ENCODE peak calls at places on chromosomes 4 and X, in ten cellular contexts. B, R, W, H, D, N, P, Q, X and U are unnamed samples.

GRCh38 chr4:151284534-151285245 is 7.7 kb downstream of the PRSS48 start:
- DNase-seq in D (no peak), N (no peak), B (no peak), Q (no peak), R (no peak), H (no peak), X (no peak), W (no peak), P (no peak), U (no peak)

GRCh38 chrX:63784902-63785692 is at the start of gene ARHGEF9:
- DNase-seq in W (peak), R (no peak), H (no peak), P (peak), X (peak), D (no peak), Q (peak), N (no peak), B (no peak), U (no peak)

GRCh38 chr4:119592708-119593298 is 35.8 kb downstream of the PDE5A start:
- DNase-seq in P (no peak), N (no peak), X (no peak), W (no peak), H (no peak), Q (no peak), D (no peak), R (no peak), B (no peak), U (no peak)

GRCh38 chr4:117154251-117154650 is 68.9 kb upstream of the TRAM1L1 start:
- DNase-seq in D (no peak), X (no peak), N (no peak), P (no peak), B (peak), R (no peak), W (no peak), Q (no peak), H (no peak), U (no peak)

GRCh38 chrX:53285591-53285990 is 4.2 kb upstream of the IQSEC2 start:
- DNase-seq in H (no peak), R (no peak), W (no peak), B (no peak), Q (no peak), N (no peak), X (no peak), D (no peak), P (no peak), U (no peak)

GRCh38 chrX:46587158-46587557 is 13.6 kb downstream of the CHST7 start:
- DNase-seq in D (no peak), P (no peak), N (no peak), B (no peak), R (peak), W (no peak), H (no peak), Q (no peak), X (peak), U (no peak)

GRCh38 chr4:82810171-82810570 is 11.6 kb upstream of the SCD5 start:
- DNase-seq in H (no peak), P (no peak), R (no peak), X (no peak), N (no peak), D (no peak), Q (no peak), B (no peak), W (no peak), U (no peak)

GRCh38 chr4:21304061-21304541 is 603.8 kb downstream of the PACRGL start:
- DNase-seq in Q (no peak), B (no peak), X (no peak), N (no peak), W (peak), H (no peak), R (no peak), P (no peak), D (no peak), U (no peak)

DNA sequence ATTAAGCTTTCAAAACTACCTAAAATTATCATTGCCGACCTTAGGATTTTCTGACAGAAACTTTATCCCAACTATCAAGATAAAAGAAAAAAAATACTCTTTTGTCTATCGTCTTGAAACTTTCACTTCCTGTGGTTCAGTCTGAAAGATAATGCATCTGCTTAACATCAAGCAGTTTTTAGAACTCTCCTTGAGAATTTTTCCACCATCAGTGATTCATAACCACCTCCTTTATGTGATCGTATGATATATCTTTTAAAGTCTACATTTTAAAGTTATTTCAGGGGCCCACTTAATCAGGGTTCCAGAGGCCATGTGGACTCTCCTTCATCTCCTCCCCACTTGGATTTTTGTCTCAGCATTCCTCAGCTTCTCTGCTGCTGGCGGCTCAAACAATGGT is 272.8 kb upstream of the TENM3 start:
- DNase-seq in B (no peak), R (no peak), X (peak), P (no peak), N (no peak), D (no peak), W (no peak), H (no peak), Q (no peak), U (no peak)
- H3K4me3 ChIP-seq in B (no peak), R (no peak), X (no peak), P (no peak), N (no peak), D (no peak), W (no peak), H (no peak), Q (no peak), U (no peak)

GRCh38 chr4:112523008-112523440 is 7.0 kb upstream of the NEUROG2 start:
- DNase-seq in N (no peak), D (peak), W (no peak), P (no peak), Q (no peak), H (peak), X (peak), R (no peak), B (no peak), U (no peak)
- TF ChIP-seq CTCF in N (no peak), D (peak), W (no peak), P (no peak), Q (no peak), H (no peak), X (peak), R (no peak), B (peak), U (peak)

DNA sequence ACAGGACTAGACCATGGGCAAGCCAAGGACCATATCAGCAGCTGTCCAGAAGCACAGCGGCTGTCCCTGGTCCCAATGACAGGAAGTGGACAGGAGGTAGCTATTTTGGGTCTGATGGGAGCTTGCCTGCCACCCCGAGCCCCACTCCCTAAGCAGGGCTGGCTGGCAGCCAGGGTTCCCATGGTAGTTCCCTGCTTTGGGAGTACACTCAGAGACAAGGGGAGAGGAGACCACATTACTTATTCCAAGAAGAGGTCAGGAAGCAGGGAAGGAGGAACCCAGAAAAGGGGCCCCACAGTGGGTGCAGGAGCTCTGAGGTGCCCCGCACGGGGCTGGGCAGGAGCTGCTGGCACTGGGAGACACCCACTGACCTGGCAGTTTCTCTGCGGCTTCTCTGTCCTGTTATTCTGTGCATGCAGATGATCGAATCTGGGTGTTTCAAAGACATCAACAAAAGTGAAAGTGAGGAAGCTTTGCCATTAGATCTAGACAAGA is 36.3 kb downstream of the HTT-AS start:
- DNase-seq in W (no peak), N (peak), B (no peak), H (peak), R (no peak), X (no peak), Q (no peak), P (no peak), D (no peak), U (no peak)
- H3K4me3 ChIP-seq in W (no peak), N (peak), B (no peak), H (peak), R (no peak), X (no peak), Q (peak), P (peak), D (no peak), U (no peak)

GRCh38 chrX:108701633-108702032 is 34.7 kb downstream of the IRS4 start:
- DNase-seq in X (no peak), N (no peak), D (no peak), R (peak), W (no peak), Q (no peak), P (no peak), B (no peak), H (no peak), U (no peak)

GRCh38 chrX:108704839-108705238 is 31.5 kb downstream of the IRS4 start:
- DNase-seq in B (no peak), P (no peak), D (no peak), N (no peak), X (no peak), R (peak), H (no peak), Q (no peak), W (no peak), U (no peak)

GRCh38 chrX:108696690-108697089 is 39.7 kb downstream of the IRS4 start:
- DNase-seq in H (no peak), B (no peak), X (peak), R (peak), P (no peak), W (no peak), Q (no peak), N (no peak), D (no peak), U (no peak)

DNA sequence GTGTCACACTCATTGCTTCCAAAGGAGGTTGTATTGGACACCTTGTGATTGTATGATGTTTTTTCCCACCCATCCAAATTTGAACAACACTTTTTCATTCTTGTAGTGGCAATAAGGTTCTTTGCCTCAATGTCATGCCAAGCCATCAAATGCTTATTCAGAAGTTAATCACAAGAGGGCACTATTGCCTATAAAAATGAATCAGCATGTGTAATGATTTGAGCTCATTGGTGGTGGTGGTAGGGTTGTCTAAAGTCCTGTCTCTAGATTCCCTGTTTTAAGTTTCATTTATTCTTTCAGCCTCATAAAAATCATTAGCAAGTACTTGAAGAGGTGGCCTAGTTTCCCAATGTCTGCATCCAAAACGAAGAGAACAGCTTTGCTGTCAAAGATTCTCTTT is 37.0 kb downstream of the IRS4 start:
- DNase-seq in W (no peak), P (no peak), B (peak), R (peak), H (no peak), Q (no peak), X (peak), N (no peak), D (no peak), U (no peak)
- TF ChIP-seq CTCF in W (no peak), P (no peak), B (peak), R (peak), H (peak), Q (no peak), X (peak), N (no peak), D (peak), U (peak)

DNA sequence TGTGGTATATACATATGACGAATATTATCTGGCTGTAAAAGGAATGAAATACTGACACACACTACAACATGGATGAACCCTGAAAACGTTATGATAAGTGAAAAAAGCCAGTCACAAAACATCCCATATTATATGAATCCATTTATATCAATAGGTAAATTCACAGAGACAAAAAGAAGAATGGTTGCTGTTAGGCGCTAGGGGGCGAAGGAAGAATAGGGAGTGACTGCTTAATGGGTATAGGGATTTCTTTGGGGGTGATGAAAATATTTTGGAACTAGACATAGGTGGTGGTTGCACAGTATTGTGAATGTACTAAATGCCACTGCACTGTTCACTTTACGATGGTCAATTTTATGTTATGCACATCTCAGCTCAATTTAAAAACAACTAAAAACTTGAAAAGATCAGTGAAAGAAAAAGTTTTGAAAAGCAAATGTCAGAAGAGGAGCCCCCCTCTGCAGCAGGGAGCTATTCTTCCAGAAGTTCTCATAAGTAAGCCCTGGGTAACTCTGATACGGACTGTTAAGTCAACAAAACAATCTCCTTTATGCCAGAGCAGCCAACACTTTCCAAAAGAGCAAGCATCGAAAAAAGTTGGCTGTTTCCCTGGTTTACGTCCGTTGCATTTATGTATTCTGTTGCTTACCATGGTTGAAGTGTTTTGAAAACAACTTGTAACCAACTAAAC is 96.3 kb upstream of the EGFL6 start:
- DNase-seq in P (no peak), X (no peak), R (no peak), D (no peak), B (no peak), Q (no peak), N (no peak), H (no peak), W (no peak), U (no peak)
- H3K4me3 ChIP-seq in P (no peak), X (no peak), R (no peak), D (no peak), B (no peak), Q (no peak), N (peak), H (no peak), W (no peak), U (no peak)

GRCh38 chr4:139738846-139739613 is 73.4 kb downstream of the MGST2 start:
- DNase-seq in B (no peak), P (no peak), N (no peak), R (no peak), H (no peak), W (no peak), D (no peak), X (no peak), Q (no peak), U (no peak)

GRCh38 chr4:139743027-139743426 is 77.4 kb downstream of the MGST2 start:
- DNase-seq in H (no peak), W (no peak), X (no peak), P (no peak), B (no peak), D (no peak), R (peak), Q (no peak), N (no peak), U (no peak)

GRCh38 chr4:139744232-139744631 is 78.6 kb downstream of the MGST2 start:
- DNase-seq in N (no peak), R (no peak), D (no peak), X (no peak), P (no peak), W (no peak), Q (no peak), B (no peak), H (no peak), U (no peak)

GRCh38 chr4:139740121-139740520 is 74.5 kb downstream of the MGST2 start:
- DNase-seq in N (no peak), D (no peak), X (no peak), W (no peak), P (peak), R (no peak), Q (no peak), H (no peak), B (no peak), U (no peak)

DNA sequence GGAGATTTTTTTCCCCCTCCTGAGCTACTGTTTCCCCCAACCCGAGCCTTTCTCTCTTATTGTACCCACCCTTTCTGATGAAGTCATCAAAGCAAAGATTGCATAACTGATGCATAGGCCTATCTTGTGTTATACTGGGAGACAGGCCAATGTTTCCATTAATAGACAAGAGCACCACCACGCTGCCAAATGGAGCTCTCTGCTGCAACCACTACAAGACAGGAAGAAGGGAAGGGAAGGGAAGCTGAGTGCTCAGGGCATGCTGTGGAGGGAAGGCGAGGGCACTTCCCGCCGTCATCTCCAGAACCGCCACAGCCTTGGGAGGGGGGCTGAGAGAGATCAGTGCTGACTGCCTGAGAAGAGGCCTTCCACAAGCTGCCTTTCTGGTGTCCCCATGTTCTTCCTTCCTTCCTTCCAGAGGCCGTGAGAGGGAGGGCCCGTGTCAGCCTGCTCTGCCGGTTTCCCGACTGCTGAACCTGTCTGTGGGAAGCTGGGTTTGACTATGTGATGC is 75.0 kb downstream of the MGST2 start:
- DNase-seq in X (peak), D (no peak), Q (no peak), R (peak), N (peak), P (peak), W (no peak), H (peak), B (peak), U (peak)
- TF ChIP-seq CTCF in X (peak), D (peak), Q (no peak), R (peak), N (no peak), P (no peak), W (no peak), H (peak), B (peak), U (peak)

GRCh38 chr4:4666187-4666586 is 124.3 kb upstream of the STX18 start:
- DNase-seq in P (no peak), H (no peak), D (no peak), N (no peak), X (no peak), B (no peak), R (no peak), Q (no peak), W (no peak), U (no peak)
- H3K4me3 ChIP-seq in P (no peak), H (no peak), D (no peak), N (no peak), X (no peak), B (no peak), R (no peak), Q (no peak), W (no peak), U (no peak)